ENCODE peak calls at places on chromosomes 11 and 22, in five cellular contexts. I, G, P, L and J are unnamed samples. For H3K4me1, the result is how much of the 10 kb centered on the place peaks cover.

GRCh38 chr11:95432714-95433503 is 201.9 kb upstream of the SESN3 start:
- DNase-seq in I (no peak), G (no peak), P (no peak), L (peak), J (no peak)

GRCh38 chr11:18239655-18240054 is 3.1 kb upstream of the SAA4 start:
- DNase-seq in I (no peak), G (no peak), P (no peak), L (no peak), J (no peak)

GRCh38 chr22:20418211-20418788 is 19.3 kb downstream of the SCARF2 start:
- DNase-seq in I (peak), G (peak), P (peak), L (peak), J (peak)

GRCh38 chr11:75637998-75638397 is 30.8 kb downstream of the MAP6 start:
- DNase-seq in I (no peak), G (no peak), P (no peak), L (no peak), J (no peak)

GRCh38 chr11:61873588-61874459 is 17.5 kb downstream of the FADS3 start:
- DNase-seq in I (no peak), G (no peak), P (no peak), L (no peak), J (no peak)

GRCh38 chr11:1933416-1934325 is 13.5 kb upstream of the MRPL23 start:
- DNase-seq in I (no peak), G (no peak), P (no peak), L (no peak), J (no peak)

GRCh38 chr11:101049123-101049522 is 80.5 kb downstream of the PGR start:
- DNase-seq in I (no peak), G (no peak), P (peak), L (no peak), J (no peak)

GRCh38 chr11:117888140-117888561 is 11.7 kb upstream of the FXYD6 start:
- DNase-seq in I (no peak), G (no peak), P (no peak), L (no peak), J (no peak)

GRCh38 chr11:1158681-1159525 is 1.1 kb downstream of the MUC5AC start:
- DNase-seq in I (no peak), G (no peak), P (no peak), L (no peak), J (no peak)

GRCh38 chr22:20566420-20567260 is 59.2 kb downstream of the MED15 start:
- DNase-seq in I (peak), G (peak), P (peak), L (no peak), J (peak)

GRCh38 chr22:23364389-23364788 is 184.1 kb downstream of the BCR start:
- DNase-seq in I (no peak), G (no peak), P (no peak), L (no peak), J (no peak)

GRCh38 chr11:118988280-118988679 is 9.7 kb upstream of the CENATAC start:
- DNase-seq in I (no peak), G (no peak), P (no peak), L (no peak), J (no peak)

GRCh38 chr11:70913715-70914231 is 338.6 kb downstream of the SHANK2 start:
- DNase-seq in I (no peak), G (no peak), P (no peak), L (no peak), J (peak)

GRCh38 chr11:114159320-114159719 is 99.8 kb downstream of the ZBTB16 start:
- DNase-seq in I (no peak), G (peak), P (peak), L (peak), J (no peak)

GRCh38 chr11:126583101-126583500 is 227.6 kb downstream of the ST3GAL4 start:
- DNase-seq in I (no peak), G (no peak), P (no peak), L (no peak), J (no peak)

GRCh38 chr11:488579-488978 is 18.5 kb downstream of the RNH1 start:
- DNase-seq in I (no peak), G (no peak), P (no peak), L (no peak), J (no peak)

GRCh38 chr22:20297414-20298109 is 22.3 kb downstream of the DGCR6L start:
- DNase-seq in I (no peak), G (no peak), P (no peak), L (no peak), J (no peak)

GRCh38 chr22:49934144-49934890 is 15.9 kb downstream of the CRELD2 start:
- DNase-seq in I (peak), G (peak), P (peak), L (no peak), J (peak)

GRCh38 chr22:43510226-43511070 is 98.6 kb downstream of the MPPED1 start:
- DNase-seq in I (no peak), G (no peak), P (no peak), L (no peak), J (no peak)

GRCh38 chr11:129871914-129872313 is 23.5 kb downstream of the NFRKB start:
- DNase-seq in I (no peak), G (no peak), P (no peak), L (no peak), J (no peak)

GRCh38 chr11:1193326-1194230 is 29.3 kb upstream of the MUC5B start:
- DNase-seq in I (no peak), G (peak), P (no peak), L (no peak), J (no peak)

GRCh38 chr22:49779226-49779625 is 48.4 kb downstream of the BRD1 start:
- DNase-seq in I (no peak), G (no peak), P (no peak), L (no peak), J (no peak)

GRCh38 chr11:33645686-33646085 is 54.9 kb downstream of the C11orf91 start:
- DNase-seq in I (no peak), G (no peak), P (no peak), L (no peak), J (no peak)

GRCh38 chr22:12601870-12602779 is 2925.9 kb upstream of the OR11H1 start:
- DNase-seq in I (no peak), G (no peak), P (no peak), L (no peak), J (peak)

GRCh38 chr11:106386519-106386918 is 309.1 kb downstream of the AASDHPPT start:
- DNase-seq in I (no peak), G (no peak), P (no peak), L (no peak), J (no peak)
- H3K4me1 ChIP-seq in I (under half), G (under half), P (under half), L (under half), J (under half)

GRCh38 chr11:110329441-110329840 is 33.0 kb upstream of the RDX start:
- DNase-seq in I (no peak), G (no peak), P (no peak), L (no peak), J (no peak)
- H3K4me3 ChIP-seq in I (no peak), G (no peak), P (no peak), L (peak), J (no peak)

GRCh38 chr11:125364085-125364822 is 131.8 kb downstream of the FEZ1 start:
- DNase-seq in I (no peak), G (no peak), P (peak), L (no peak), J (no peak)
- TF ChIP-seq CTCF in I (no peak), G (no peak), P (peak), L (no peak), J (no peak)

GRCh38 chr11:44244649-44245308 is 65.2 kb downstream of the ALX4 start:
- DNase-seq in I (no peak), G (no peak), P (no peak), L (peak), J (no peak)

GRCh38 chr11:44250421-44250820 is 59.5 kb downstream of the ALX4 start:
- DNase-seq in I (no peak), G (no peak), P (no peak), L (no peak), J (no peak)

GRCh38 chr11:44246726-44247125 is 63.2 kb downstream of the ALX4 start:
- DNase-seq in I (no peak), G (no peak), P (no peak), L (no peak), J (no peak)

GRCh38 chr11:44248109-44248508 is 61.8 kb downstream of the ALX4 start:
- DNase-seq in I (no peak), G (no peak), P (no peak), L (no peak), J (no peak)

DNA sequence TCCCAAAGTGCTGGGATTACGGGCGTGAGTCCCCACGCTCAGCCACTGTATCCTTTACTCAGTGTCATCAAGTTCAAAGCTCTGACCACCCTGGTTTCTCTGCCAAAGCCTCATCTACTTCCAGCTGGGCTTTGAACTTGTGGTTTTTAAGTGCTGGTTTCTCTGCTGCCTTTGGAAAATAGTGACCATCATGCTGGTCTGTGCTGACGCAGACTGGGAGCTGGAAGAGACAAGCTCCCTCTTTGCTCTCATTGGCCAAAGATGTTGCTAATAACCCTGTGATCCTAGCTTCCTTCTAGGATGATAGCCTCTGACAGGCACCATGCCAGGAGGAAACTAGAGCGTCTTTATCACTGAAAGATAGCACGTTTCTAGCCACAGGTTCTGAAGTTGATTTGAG is 62.4 kb downstream of the ALX4 start:
- DNase-seq in I (no peak), G (no peak), P (no peak), L (no peak), J (no peak)
- H3K4me1 ChIP-seq in I (under half), G (under half), P (under half), L (under half), J (under half)

DNA sequence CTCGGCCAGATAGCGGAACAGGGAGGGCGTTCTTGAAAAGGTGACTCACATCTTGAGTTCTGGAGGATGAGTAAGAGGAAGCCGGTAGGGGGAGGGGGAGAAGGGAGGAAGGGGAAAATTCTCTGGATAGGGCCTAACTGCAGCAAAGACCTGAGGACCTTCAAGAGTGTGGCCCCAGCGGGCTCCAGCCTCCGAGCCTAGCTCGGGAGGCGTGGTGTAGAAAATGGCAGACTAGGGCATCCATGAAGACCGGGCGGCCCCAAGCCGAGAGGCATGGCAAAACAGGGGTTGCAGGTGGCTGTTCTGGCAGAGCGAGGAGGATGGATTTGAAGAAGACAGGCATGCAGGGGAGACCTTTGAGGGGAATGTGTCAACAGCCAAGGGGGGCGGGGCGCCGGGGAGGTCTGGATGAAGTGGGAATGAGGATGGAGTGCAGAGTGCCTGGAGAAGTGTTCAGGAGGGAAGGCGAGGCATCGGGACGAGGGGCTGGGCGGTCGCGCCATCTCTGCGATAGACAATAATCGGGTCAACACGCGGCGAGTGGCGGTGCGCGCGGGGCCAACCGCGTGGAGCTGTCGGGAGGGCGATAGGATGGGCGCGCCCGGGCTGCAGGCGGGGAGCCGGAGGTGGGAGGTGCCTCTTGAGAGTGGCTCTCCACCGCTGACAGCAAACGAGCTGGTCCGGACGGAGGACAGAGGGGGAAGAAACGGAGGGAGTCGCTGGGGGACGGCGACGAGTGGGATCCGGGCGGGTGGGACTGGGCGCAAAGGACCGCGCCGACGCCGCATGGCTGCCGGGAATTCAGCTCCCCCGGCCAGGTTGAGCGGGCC is 40.0 kb upstream of the CREB3L1 start:
- DNase-seq in I (peak), G (peak), P (peak), L (peak), J (peak)
- H3K4me3 ChIP-seq in I (peak), G (no peak), P (peak), L (peak), J (no peak)

GRCh38 chr22:32828150-32828549 is 26.6 kb downstream of the TIMP3 start:
- DNase-seq in I (no peak), G (no peak), P (no peak), L (no peak), J (no peak)
- TF ChIP-seq CTCF in I (no peak), G (no peak), P (peak), L (no peak), J (no peak)

DNA sequence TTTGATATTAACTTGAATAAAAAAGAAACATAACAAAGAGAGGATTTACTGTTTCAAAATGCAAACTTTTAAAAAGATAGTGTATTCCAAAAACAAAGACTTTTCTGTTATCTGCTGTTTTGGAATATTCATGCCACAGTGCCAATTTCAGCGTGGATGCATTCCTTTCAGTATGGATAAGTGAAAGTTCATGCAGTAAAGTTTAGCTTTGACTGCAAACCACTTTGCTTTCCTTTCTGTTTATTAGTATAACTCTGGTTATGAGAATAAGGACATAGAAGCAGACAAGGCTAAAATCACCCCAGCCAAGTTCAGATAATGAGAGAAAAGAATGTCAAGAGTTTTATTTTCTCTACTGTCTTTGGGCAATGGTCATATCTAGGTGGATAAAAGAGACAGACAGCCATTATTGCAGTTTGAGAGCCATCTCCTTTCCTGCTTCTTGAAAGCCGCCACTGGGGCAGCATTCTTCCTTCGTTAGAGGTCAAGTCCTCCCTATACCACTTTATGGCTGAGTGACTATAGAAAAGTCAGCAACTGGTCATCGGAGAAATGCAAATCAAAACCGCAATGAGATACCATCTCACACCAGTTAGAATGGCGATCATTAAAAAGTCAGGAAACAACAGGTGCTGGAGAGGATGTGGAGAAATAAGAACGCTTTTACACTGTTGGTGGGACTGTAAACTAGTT is 82.4 kb upstream of the BLID start:
- DNase-seq in I (no peak), G (no peak), P (peak), L (peak), J (no peak)
- H3K4me1 ChIP-seq in I (under half), G (under half), P (half or more), L (half or more), J (under half)

GRCh38 chr11:45209904-45210699 is 63.7 kb downstream of the PRDM11 start:
- DNase-seq in I (peak), G (peak), P (no peak), L (peak), J (peak)
- H3K4me3 ChIP-seq in I (peak), G (no peak), P (no peak), L (no peak), J (no peak)